ENCODE peak calls at places on chromosomes 7 and 10, in eight cellular contexts. One of them, this sample, is unnamed.

GRCh38 chr10:44651834-44652233 is 259.3 kb upstream of the TMEM72 start:
- DNase-seq in astrocyte of the hippocampus: no peak
- DNase-seq in activated CD8-positive, alpha-beta memory T cell treated with anti-CD3 and anti-CD28 coated beads for 48 hours: no peak
- DNase-seq in HEK293T: no peak
- DNase-seq in brain microvascular endothelial cell: no peak
- DNase-seq in COR-L47: no peak
- DNase-seq in neuronal stem cell: no peak
- DNase-seq in upper lobe of right lung: no peak
- DNase-seq in this sample: peak; percentile 49

GRCh38 chr10:111646021-111646420 is 537.5 kb downstream of the GPAM start:
- DNase-seq in astrocyte of the hippocampus: no peak
- DNase-seq in activated CD8-positive, alpha-beta memory T cell treated with anti-CD3 and anti-CD28 coated beads for 48 hours: no peak
- DNase-seq in HEK293T: no peak
- DNase-seq in brain microvascular endothelial cell: no peak
- DNase-seq in COR-L47: no peak
- DNase-seq in neuronal stem cell: no peak
- DNase-seq in upper lobe of right lung: no peak
- DNase-seq in this sample: no peak

GRCh38 chr10:60934215-60935175 is 9.5 kb downstream of the RHOBTB1 start:
- DNase-seq in astrocyte of the hippocampus: no peak
- DNase-seq in activated CD8-positive, alpha-beta memory T cell treated with anti-CD3 and anti-CD28 coated beads for 48 hours: no peak
- DNase-seq in HEK293T: no peak
- DNase-seq in brain microvascular endothelial cell: no peak
- DNase-seq in COR-L47: no peak
- DNase-seq in neuronal stem cell: no peak
- DNase-seq in upper lobe of right lung: no peak
- DNase-seq in this sample: no peak

GRCh38 chr7:2004841-2005351 is 227.8 kb downstream of the MAD1L1 start:
- DNase-seq in astrocyte of the hippocampus: no peak
- DNase-seq in activated CD8-positive, alpha-beta memory T cell treated with anti-CD3 and anti-CD28 coated beads for 48 hours: no peak
- DNase-seq in HEK293T: no peak
- DNase-seq in brain microvascular endothelial cell: no peak
- DNase-seq in COR-L47: no peak
- DNase-seq in neuronal stem cell: no peak
- DNase-seq in upper lobe of right lung: peak; percentile 61
- DNase-seq in this sample: no peak

GRCh38 chr10:19930936-19931859 is 115.0 kb downstream of the PLXDC2 start:
- DNase-seq in astrocyte of the hippocampus: peak; percentile 41
- DNase-seq in activated CD8-positive, alpha-beta memory T cell treated with anti-CD3 and anti-CD28 coated beads for 48 hours: no peak
- DNase-seq in HEK293T: no peak
- DNase-seq in brain microvascular endothelial cell: peak; percentile 56
- DNase-seq in COR-L47: no peak
- DNase-seq in neuronal stem cell: no peak
- DNase-seq in upper lobe of right lung: no peak
- DNase-seq in this sample: peak; percentile 69

GRCh38 chr7:91181949-91182348 is 82.3 kb upstream of the FZD1 start:
- DNase-seq in astrocyte of the hippocampus: no peak
- DNase-seq in activated CD8-positive, alpha-beta memory T cell treated with anti-CD3 and anti-CD28 coated beads for 48 hours: no peak
- DNase-seq in HEK293T: no peak
- DNase-seq in brain microvascular endothelial cell: no peak
- DNase-seq in COR-L47: no peak
- DNase-seq in neuronal stem cell: no peak
- DNase-seq in upper lobe of right lung: no peak
- DNase-seq in this sample: peak; percentile 64

GRCh38 chr10:97012470-97012869 is 173.3 kb downstream of the SLIT1 start:
- DNase-seq in astrocyte of the hippocampus: no peak
- DNase-seq in activated CD8-positive, alpha-beta memory T cell treated with anti-CD3 and anti-CD28 coated beads for 48 hours: no peak
- DNase-seq in HEK293T: no peak
- DNase-seq in brain microvascular endothelial cell: no peak
- DNase-seq in COR-L47: no peak
- DNase-seq in neuronal stem cell: no peak
- DNase-seq in upper lobe of right lung: no peak
- DNase-seq in this sample: no peak

GRCh38 chr10:34666008-34666700 is 148.9 kb downstream of the PARD3 start:
- DNase-seq in astrocyte of the hippocampus: peak; percentile 91
- DNase-seq in activated CD8-positive, alpha-beta memory T cell treated with anti-CD3 and anti-CD28 coated beads for 48 hours: no peak
- DNase-seq in HEK293T: peak; percentile 47
- DNase-seq in brain microvascular endothelial cell: peak; percentile 82
- DNase-seq in COR-L47: no peak
- DNase-seq in neuronal stem cell: peak; percentile 30
- DNase-seq in upper lobe of right lung: no peak
- DNase-seq in this sample: peak; percentile 92

GRCh38 chr7:37112210-37112609 is 336.5 kb downstream of the ELMO1 start:
- DNase-seq in astrocyte of the hippocampus: no peak
- DNase-seq in activated CD8-positive, alpha-beta memory T cell treated with anti-CD3 and anti-CD28 coated beads for 48 hours: no peak
- DNase-seq in HEK293T: no peak
- DNase-seq in brain microvascular endothelial cell: no peak
- DNase-seq in COR-L47: no peak
- DNase-seq in neuronal stem cell: no peak
- DNase-seq in upper lobe of right lung: no peak
- DNase-seq in this sample: no peak

GRCh38 chr10:94397549-94398370 is 4.6 kb upstream of the TBC1D12 start:
- DNase-seq in astrocyte of the hippocampus: peak; percentile 48
- DNase-seq in activated CD8-positive, alpha-beta memory T cell treated with anti-CD3 and anti-CD28 coated beads for 48 hours: no peak
- DNase-seq in HEK293T: no peak
- DNase-seq in brain microvascular endothelial cell: peak; percentile 69
- DNase-seq in COR-L47: no peak
- DNase-seq in neuronal stem cell: no peak
- DNase-seq in upper lobe of right lung: no peak
- DNase-seq in this sample: peak; percentile 72

GRCh38 chr10:49081532-49082275 is 33.6 kb downstream of the VSTM4 start:
- DNase-seq in astrocyte of the hippocampus: no peak
- DNase-seq in activated CD8-positive, alpha-beta memory T cell treated with anti-CD3 and anti-CD28 coated beads for 48 hours: no peak
- DNase-seq in HEK293T: no peak
- DNase-seq in brain microvascular endothelial cell: no peak
- DNase-seq in COR-L47: no peak
- DNase-seq in neuronal stem cell: peak; percentile 39
- DNase-seq in upper lobe of right lung: no peak
- DNase-seq in this sample: peak; percentile 9

GRCh38 chr10:21208666-21209316 is 311.7 kb upstream of the NEBL start:
- DNase-seq in astrocyte of the hippocampus: peak; percentile 65
- DNase-seq in activated CD8-positive, alpha-beta memory T cell treated with anti-CD3 and anti-CD28 coated beads for 48 hours: no peak
- DNase-seq in HEK293T: no peak
- DNase-seq in brain microvascular endothelial cell: no peak
- DNase-seq in COR-L47: no peak
- DNase-seq in neuronal stem cell: no peak
- DNase-seq in upper lobe of right lung: no peak
- DNase-seq in this sample: peak; percentile 12

GRCh38 chr10:98259606-98260319 is 8.2 kb downstream of the LOXL4 start:
- DNase-seq in astrocyte of the hippocampus: no peak
- DNase-seq in activated CD8-positive, alpha-beta memory T cell treated with anti-CD3 and anti-CD28 coated beads for 48 hours: no peak
- DNase-seq in HEK293T: no peak
- DNase-seq in brain microvascular endothelial cell: no peak
- DNase-seq in COR-L47: no peak
- DNase-seq in neuronal stem cell: no peak
- DNase-seq in upper lobe of right lung: no peak
- DNase-seq in this sample: no peak

GRCh38 chr10:125721035-125721434 is 1.5 kb downstream of the EDRF1 start:
- DNase-seq in astrocyte of the hippocampus: no peak
- DNase-seq in activated CD8-positive, alpha-beta memory T cell treated with anti-CD3 and anti-CD28 coated beads for 48 hours: no peak
- DNase-seq in HEK293T: no peak
- DNase-seq in brain microvascular endothelial cell: no peak
- DNase-seq in COR-L47: no peak
- DNase-seq in neuronal stem cell: no peak
- DNase-seq in upper lobe of right lung: no peak
- DNase-seq in this sample: no peak

GRCh38 chr7:75963383-75963995 is 30.9 kb downstream of the TMEM120A start:
- DNase-seq in astrocyte of the hippocampus: peak; percentile 13
- DNase-seq in activated CD8-positive, alpha-beta memory T cell treated with anti-CD3 and anti-CD28 coated beads for 48 hours: no peak
- DNase-seq in HEK293T: no peak
- DNase-seq in brain microvascular endothelial cell: no peak
- DNase-seq in COR-L47: no peak
- DNase-seq in neuronal stem cell: no peak
- DNase-seq in upper lobe of right lung: no peak
- DNase-seq in this sample: no peak

GRCh38 chr10:43039629-43040481 is 37.0 kb upstream of the RET start:
- DNase-seq in astrocyte of the hippocampus: no peak
- DNase-seq in activated CD8-positive, alpha-beta memory T cell treated with anti-CD3 and anti-CD28 coated beads for 48 hours: no peak
- DNase-seq in HEK293T: no peak
- DNase-seq in brain microvascular endothelial cell: no peak
- DNase-seq in COR-L47: no peak
- DNase-seq in neuronal stem cell: no peak
- DNase-seq in upper lobe of right lung: peak; percentile 55
- DNase-seq in this sample: no peak

This sample was measured in fibroblast of lung.